ENCODE peak calls at places on chromosomes 11 and 22, in five cellular contexts. G is GM23338, S is K562, Y is WTC11, K is HepG2. V is an unnamed sample.

GRCh38 chr11:119671048-119671447 is 58.0 kb downstream of the NECTIN1 start:
- DNase-seq in G (no peak), S (no peak), Y (no peak), K (no peak), V (no peak)

GRCh38 chr11:11020747-11021149 is 162.9 kb upstream of the ZBED5 start:
- DNase-seq in G (peak), S (peak), Y (no peak), K (no peak), V (no peak)

GRCh38 chr22:22099194-22099486 is 116.6 kb upstream of the TOP3B start:
- DNase-seq in G (no peak), S (no peak), Y (no peak), K (no peak), V (no peak)

GRCh38 chr11:124113890-124114289 is 1.4 kb upstream of the VWA5A start:
- DNase-seq in G (no peak), S (no peak), Y (no peak), K (no peak), V (no peak)

GRCh38 chr11:10606536-10607208 is 38.2 kb upstream of the LYVE1 start:
- DNase-seq in G (no peak), S (no peak), Y (no peak), K (no peak), V (no peak)

GRCh38 chr11:488579-488978 is 18.5 kb downstream of the RNH1 start:
- DNase-seq in G (no peak), S (no peak), Y (no peak), K (no peak), V (no peak)

GRCh38 chr22:26568207-26568706 is 21.7 kb downstream of the TPST2 start:
- DNase-seq in G (peak), S (no peak), Y (peak), K (no peak), V (peak)

GRCh38 chr22:25362215-25362882 is 142.9 kb downstream of the CRYBB2 start:
- DNase-seq in G (peak), S (peak), Y (peak), K (peak), V (peak)

GRCh38 chr11:48006301-48006992 is 26.1 kb downstream of the PTPRJ start:
- DNase-seq in G (no peak), S (peak), Y (no peak), K (no peak), V (no peak)

GRCh38 chr11:16871368-16871767 is 132.9 kb downstream of the C11orf58 start:
- DNase-seq in G (no peak), S (no peak), Y (no peak), K (no peak), V (no peak)

GRCh38 chr11:78147807-78148206 is 8.4 kb upstream of the ALG8 start:
- DNase-seq in G (no peak), S (no peak), Y (no peak), K (no peak), V (no peak)

GRCh38 chr11:102709211-102709980 is 3.8 kb upstream of the MMP27 start:
- DNase-seq in G (no peak), S (no peak), Y (no peak), K (no peak), V (no peak)

GRCh38 chr11:27244900-27245299 is 118.1 kb downstream of the CCDC34 start:
- DNase-seq in G (no peak), S (no peak), Y (no peak), K (no peak), V (no peak)

GRCh38 chr11:27238811-27239210 is 124.2 kb downstream of the CCDC34 start:
- DNase-seq in G (no peak), S (no peak), Y (no peak), K (no peak), V (no peak)

GRCh38 chr11:27241316-27242122 is 121.5 kb downstream of the CCDC34 start:
- DNase-seq in G (no peak), S (no peak), Y (no peak), K (no peak), V (no peak)

GRCh38 chr11:27239305-27239942 is 123.6 kb downstream of the CCDC34 start:
- DNase-seq in G (no peak), S (no peak), Y (no peak), K (no peak), V (no peak)

GRCh38 chr11:27242591-27242990 is 120.4 kb downstream of the CCDC34 start:
- DNase-seq in G (no peak), S (no peak), Y (no peak), K (no peak), V (no peak)
- TF ChIP-seq CREB1 in G (no peak), S (no peak), Y (no peak), K (no peak), V (no peak)

GRCh38 chr11:13298765-13299164 is 21.2 kb downstream of the BMAL1 start:
- DNase-seq in G (no peak), S (no peak), Y (no peak), K (no peak), V (no peak)

GRCh38 chr11:13301522-13301921 is 23.9 kb downstream of the BMAL1 start:
- DNase-seq in G (no peak), S (no peak), Y (no peak), K (no peak), V (peak)

GRCh38 chr11:13297308-13297916 is 19.8 kb downstream of the BMAL1 start:
- DNase-seq in G (no peak), S (no peak), Y (no peak), K (no peak), V (no peak)

GRCh38 chr11:13294771-13295579 is 17.4 kb downstream of the BMAL1 start:
- DNase-seq in G (no peak), S (no peak), Y (no peak), K (no peak), V (no peak)

DNA sequence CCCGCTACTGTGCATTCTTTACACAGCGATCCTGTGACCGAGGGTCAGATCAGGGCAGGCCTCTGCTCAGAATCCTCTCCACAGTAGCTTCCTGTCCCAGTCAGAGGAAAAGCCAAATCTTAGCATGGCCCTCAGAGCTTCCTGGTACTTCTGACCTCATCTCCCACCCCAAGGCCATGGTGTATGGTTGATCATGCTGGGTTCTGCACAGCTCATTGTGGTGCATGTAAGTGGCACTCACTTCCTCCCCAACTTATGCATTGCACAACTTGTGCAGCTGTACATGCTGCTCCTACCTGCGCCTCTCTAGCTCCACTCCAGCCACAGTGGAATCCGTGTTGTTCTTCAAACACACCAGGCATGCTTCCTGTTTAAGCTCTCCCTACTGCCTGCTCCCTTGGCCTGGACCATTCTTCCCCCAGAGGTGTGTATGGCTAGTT is 20.3 kb downstream of the BMAL1 start:
- DNase-seq in G (no peak), S (no peak), Y (no peak), K (peak), V (no peak)
- TF ChIP-seq CREB1 in G (no peak), S (no peak), Y (no peak), K (no peak), V (no peak)

GRCh38 chr11:69413993-69414392 is 67.5 kb upstream of the LINC01488 start:
- DNase-seq in G (no peak), S (no peak), Y (no peak), K (no peak), V (no peak)

GRCh38 chr11:69411257-69411924 is 70.1 kb upstream of the LINC01488 start:
- DNase-seq in G (no peak), S (no peak), Y (no peak), K (no peak), V (no peak)

GRCh38 chr11:69415411-69416122 is 65.9 kb upstream of the LINC01488 start:
- DNase-seq in G (no peak), S (no peak), Y (no peak), K (no peak), V (no peak)

GRCh38 chr11:69414773-69415187 is 66.7 kb upstream of the LINC01488 start:
- DNase-seq in G (no peak), S (no peak), Y (no peak), K (no peak), V (no peak)

GRCh38 chr11:69413015-69413801 is 68.3 kb upstream of the LINC01488 start:
- DNase-seq in G (no peak), S (no peak), Y (no peak), K (no peak), V (no peak)
- TF ChIP-seq CREB1 in G (no peak), S (no peak), Y (no peak), K (no peak), V (no peak)

GRCh38 chr11:116842909-116843308 is 5.5 kb upstream of the APOA1 start:
- DNase-seq in G (no peak), S (no peak), Y (no peak), K (no peak), V (no peak)
- TF ChIP-seq CREB1 in G (no peak), S (no peak), Y (no peak), K (no peak), V (no peak)